ENCODE peak calls at places on chromosomes 16 and 17, in six cellular contexts. B is transverse colon, P is fibroblast of mammary gland, K is AG09309, D is astrocyte of the spinal cord, F is kidney. Z is an unnamed sample.

GRCh38 chr16:65339062-65339461 is 217.2 kb upstream of the CDH11 start:
- DNase-seq in B (no peak), P (no peak), K (no peak), D (no peak), F (no peak), Z (no peak)

GRCh38 chr17:81869221-81870154 is 1.6 kb downstream of the ARHGDIA start:
- DNase-seq in B (peak; percentile 42), P (peak; percentile 27), K (no peak), D (no peak), F (peak; percentile 86), Z (peak; percentile 36)

GRCh38 chr16:11390573-11391495 is 45.6 kb downstream of the RMI2 start:
- DNase-seq in B (no peak), P (no peak), K (no peak), D (no peak), F (peak; percentile 54), Z (no peak)

GRCh38 chr17:66268247-66268927 is 34.0 kb upstream of the PRKCA start:
- DNase-seq in B (no peak), P (peak; percentile 86), K (no peak), D (peak; percentile 80), F (no peak), Z (peak; percentile 83)

GRCh38 chr17:81396722-81397313 is 1.6 kb downstream of the BAHCC1 start:
- DNase-seq in B (no peak), P (peak; percentile 38), K (no peak), D (no peak), F (no peak), Z (peak; percentile 42)

GRCh38 chr17:70225272-70225671 is 55.9 kb downstream of the KCNJ2 start:
- DNase-seq in B (no peak), P (no peak), K (no peak), D (no peak), F (no peak), Z (no peak)

GRCh38 chr16:9757687-9758086 is 424.5 kb downstream of the GRIN2A start:
- DNase-seq in B (no peak), P (no peak), K (no peak), D (no peak), F (no peak), Z (no peak)

GRCh38 chr17:67266496-67266895 is 21.5 kb upstream of the HELZ start:
- DNase-seq in B (no peak), P (no peak), K (no peak), D (no peak), F (no peak), Z (no peak)

GRCh38 chr17:83155128-83156081 is 76.0 kb downstream of the METRNL start:
- DNase-seq in B (no peak), P (peak; percentile 90), K (peak; percentile 99), D (peak; percentile 76), F (peak; percentile 73), Z (peak; percentile 83)

GRCh38 chr16:3570420-3571062 is 6.7 kb downstream of the NLRC3 start:
- DNase-seq in B (no peak), P (no peak), K (no peak), D (no peak), F (no peak), Z (no peak)

GRCh38 chr16:53073053-53073452 is 18.3 kb downstream of the CHD9 start:
- DNase-seq in B (no peak), P (no peak), K (no peak), D (no peak), F (no peak), Z (no peak)

GRCh38 chr16:48447428-48447827 is 62.2 kb upstream of the SIAH1 start:
- DNase-seq in B (no peak), P (no peak), K (no peak), D (no peak), F (no peak), Z (no peak)

GRCh38 chr16:30567991-30568638 is 3.4 kb downstream of the ZNF688 start:
- DNase-seq in B (peak; percentile 46), P (peak; percentile 88), K (peak; percentile 92), D (peak; percentile 38), F (no peak), Z (peak; percentile 91)

GRCh38 chr16:75821117-75821516 is 94.8 kb upstream of the CPHXL start:
- DNase-seq in B (no peak), P (no peak), K (no peak), D (no peak), F (no peak), Z (no peak)

GRCh38 chr17:47999612-48000011 is 28.7 kb downstream of the CDK5RAP3 start:
- DNase-seq in B (no peak), P (peak; percentile 60), K (peak; percentile 64), D (no peak), F (no peak), Z (no peak)

GRCh38 chr16:1871974-1872635 is at the start of gene MEIOB:
- DNase-seq in B (peak; percentile 30), P (no peak), K (no peak), D (peak; percentile 6), F (peak; percentile 75), Z (peak; percentile 19)

GRCh38 chr17:17542906-17543635 is 46.9 kb upstream of the RASD1 start:
- DNase-seq in B (no peak), P (no peak), K (no peak), D (no peak), F (peak; percentile 49), Z (no peak)

GRCh38 chr17:28407130-28407973 is 1.3 kb upstream of the SLC46A1 start:
- DNase-seq in B (no peak), P (no peak), K (no peak), D (no peak), F (no peak), Z (no peak)

GRCh38 chr16:31452631-31453106 is 6.6 kb upstream of the ARMC5 start:
- DNase-seq in B (no peak), P (peak; percentile 95), K (peak; percentile 82), D (peak; percentile 87), F (peak; percentile 10), Z (peak; percentile 91)

GRCh38 chr16:53622315-53622714 is 81.3 kb downstream of the RPGRIP1L start:
- DNase-seq in B (no peak), P (no peak), K (no peak), D (no peak), F (no peak), Z (no peak)

GRCh38 chr16:17259751-17260270 is 210.9 kb downstream of the XYLT1 start:
- DNase-seq in B (no peak), P (peak; percentile 12), K (no peak), D (no peak), F (no peak), Z (no peak)

GRCh38 chr16:72894291-72895151 is 153.4 kb downstream of the ZFHX3 start:
- DNase-seq in B (no peak), P (peak; percentile 47), K (no peak), D (peak; percentile 14), F (no peak), Z (peak; percentile 48)

GRCh38 chr16:73092236-73092781 is 44.4 kb upstream of the ZFHX3 start:
- DNase-seq in B (no peak), P (no peak), K (no peak), D (no peak), F (no peak), Z (peak; percentile 22)

GRCh38 chr16:24170407-24170806 is 85.7 kb upstream of the CACNG3 start:
- DNase-seq in B (no peak), P (no peak), K (no peak), D (no peak), F (no peak), Z (no peak)

GRCh38 chr17:29707212-29707571 is 84.5 kb upstream of the CORO6 start:
- DNase-seq in B (no peak), P (no peak), K (no peak), D (no peak), F (no peak), Z (no peak)

GRCh38 chr17:29710891-29711418 is 88.2 kb upstream of the CORO6 start:
- DNase-seq in B (no peak), P (peak; percentile 84), K (peak; percentile 59), D (no peak), F (no peak), Z (peak; percentile 58)

GRCh38 chr17:29709861-29710849 is 87.4 kb upstream of the CORO6 start:
- DNase-seq in B (no peak), P (peak; percentile 59), K (no peak), D (no peak), F (no peak), Z (peak; percentile 74)

GRCh38 chr17:29705352-29705751 is 82.6 kb upstream of the CORO6 start:
- DNase-seq in B (no peak), P (no peak), K (no peak), D (no peak), F (no peak), Z (no peak)

GRCh38 chr17:29706045-29706431 is 83.3 kb upstream of the CORO6 start:
- DNase-seq in B (no peak), P (no peak), K (no peak), D (no peak), F (no peak), Z (no peak)
- H3K4me3 ChIP-seq in B (no peak overlapping the region), P (no peak overlapping the region), K (no peak overlapping the region), D (no peak overlapping the region), F (no peak overlapping the region), Z (no peak overlapping the region)

DNA sequence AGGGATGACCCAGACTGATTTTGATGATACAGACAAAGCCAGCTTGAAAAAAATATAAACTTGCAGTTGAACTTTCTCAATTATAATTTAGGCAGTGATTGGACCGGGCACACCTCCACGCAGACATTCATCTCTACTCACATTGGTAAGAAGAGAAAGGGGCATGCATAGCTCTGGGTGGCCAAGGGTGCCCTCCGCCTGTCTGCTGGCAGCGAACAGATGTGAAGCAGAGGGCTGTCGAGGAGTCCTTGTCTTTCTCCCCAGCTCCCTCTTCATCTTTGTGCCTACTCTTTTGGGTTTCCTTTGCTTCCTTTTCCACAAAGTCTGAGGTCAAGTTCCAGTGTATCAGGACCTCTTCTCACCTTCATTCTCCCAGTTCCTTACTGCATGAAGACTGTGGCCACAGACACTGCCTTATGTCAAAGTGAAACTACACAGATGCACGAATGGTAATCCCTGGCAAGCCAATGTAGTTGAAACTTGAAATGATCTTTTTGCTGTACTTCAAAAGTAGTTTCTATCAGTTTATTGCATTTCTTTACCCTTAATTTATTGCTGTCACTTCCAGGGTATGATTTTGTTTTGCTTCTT is 343.7 kb upstream of the SOX9 start:
- DNase-seq in B (no peak), P (no peak), K (no peak), D (no peak), F (no peak), Z (no peak)
- H3K4me3 ChIP-seq in B (no peak overlapping the region), P (no peak overlapping the region), K (no peak overlapping the region), D (no peak overlapping the region), F (no peak overlapping the region), Z (no peak overlapping the region)

DNA sequence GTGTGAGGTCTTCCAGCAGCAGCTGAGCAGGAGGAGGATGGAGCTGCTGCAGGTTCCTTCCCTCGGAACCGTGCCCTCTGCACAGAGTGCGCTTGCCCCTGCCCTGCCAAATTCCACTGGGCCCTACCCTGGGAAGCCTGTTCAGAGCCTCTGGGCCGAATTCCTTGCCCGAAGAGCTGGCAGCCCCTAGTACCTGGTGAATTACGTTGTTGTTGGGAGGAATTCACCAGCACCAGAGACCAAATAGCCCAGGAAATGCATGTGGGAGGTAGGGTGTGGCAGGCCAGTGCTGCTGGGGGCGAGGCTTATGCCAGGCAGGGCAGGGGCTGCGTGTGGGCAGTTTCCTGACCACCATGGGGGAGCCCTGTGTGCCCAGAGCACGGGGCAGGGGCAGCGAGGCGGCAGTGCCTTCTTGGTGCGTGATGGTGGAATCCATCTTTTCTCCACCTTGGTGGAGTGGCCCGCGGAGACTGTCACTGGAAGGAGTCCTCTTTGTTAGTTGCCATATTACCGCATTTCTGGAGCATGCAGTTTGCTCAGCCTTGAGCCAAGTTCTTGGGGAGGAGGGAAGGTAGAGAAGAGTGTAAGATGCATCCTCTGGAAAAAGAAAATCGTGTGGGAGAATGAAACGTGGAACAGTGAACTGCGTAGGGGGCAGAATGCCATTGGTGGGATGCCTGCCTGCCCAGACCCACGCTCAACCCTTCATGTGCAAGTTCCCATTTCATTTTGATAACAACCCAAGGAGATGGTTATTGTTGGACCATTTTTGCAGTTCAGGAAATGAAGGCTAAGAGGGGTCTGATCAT is 2.3 kb downstream of the MRC2 start:
- DNase-seq in B (no peak), P (no peak), K (no peak), D (no peak), F (no peak), Z (no peak)
- H3K4me3 ChIP-seq in B (no peak overlapping the region), P (peak overlapping the region; percentile 81), K (peak overlapping the region; percentile 69), D (peak overlapping the region; percentile 78), F (no peak overlapping the region), Z (peak overlapping the region; percentile 84)

GRCh38 chr16:50274771-50275415 is 8.5 kb downstream of the ADCY7 start:
- DNase-seq in B (no peak), P (no peak), K (no peak), D (no peak), F (peak; percentile 23), Z (no peak)
- H3K4me3 ChIP-seq in B (peak overlapping the region; percentile 15), P (no peak overlapping the region), K (no peak overlapping the region), D (no peak overlapping the region), F (no peak overlapping the region), Z (no peak overlapping the region)